ENCODE peak calls at places on chromosomes 16 and 17, in nine cellular contexts. A is ovary, Q is stomach, I is uterus, L is endothelial cell of umbilical vein, P is gastrocnemius medialis, R is A549, F is body of pancreas, X is Peyer's patch. G is an unnamed sample.

GRCh38 chr16:26058326-26058725 is 366.6 kb downstream of the HS3ST4 start:
- DNase-seq in L (no peak), I (no peak), A (no peak), R (no peak), P (no peak), Q (no peak), F (no peak), X (no peak), G (no peak)

GRCh38 chr16:89189358-89190025 is 10.8 kb downstream of the SLC22A31 start:
- DNase-seq in R (no peak), F (no peak), A (no peak), Q (no peak), P (no peak), I (no peak), L (no peak), X (no peak), G (no peak)

GRCh38 chr16:10609410-10609774 is 29.0 kb upstream of the EMP2 start:
- DNase-seq in R (no peak), F (no peak), A (no peak), I (no peak), Q (no peak), P (no peak), X (no peak), L (no peak), G (no peak)

GRCh38 chr17:48850792-48851325 is 20.0 kb downstream of the CALCOCO2 start:
- DNase-seq in R (no peak), Q (no peak), A (no peak), L (no peak), X (no peak), F (no peak), P (no peak), I (no peak), G (no peak)

GRCh38 chr17:32518856-32519768 is 32.3 kb downstream of the CDK5R1 start:
- DNase-seq in F (peak; percentile 30), L (peak; percentile 49), R (no peak), I (no peak), P (peak; percentile 27), A (peak; percentile 44), X (peak; percentile 84), Q (peak; percentile 63), G (peak; percentile 86)

GRCh38 chr16:35102780-35103403 is 1643.5 kb downstream of the TP53TG3F start:
- DNase-seq in P (no peak), I (no peak), R (peak; percentile 9), Q (no peak), L (no peak), A (no peak), F (no peak), X (no peak), G (no peak)

GRCh38 chr17:37792787-37793186 is 47.9 kb upstream of the HNF1B start:
- DNase-seq in R (no peak), I (no peak), A (no peak), F (no peak), P (no peak), Q (no peak), L (peak; percentile 14), X (no peak), G (no peak)

GRCh38 chr16:66270333-66270927 is 96.1 kb upstream of the CDH5 start:
- DNase-seq in P (peak; percentile 25), I (peak; percentile 53), A (peak; percentile 92), Q (peak; percentile 68), L (peak; percentile 53), F (peak; percentile 51), X (peak; percentile 68), R (peak; percentile 73), G (no peak)

GRCh38 chr16:19524866-19525723 is 1.4 kb downstream of the CCP110 start:
- DNase-seq in R (no peak), I (no peak), L (peak; percentile 50), Q (no peak), F (no peak), P (no peak), X (no peak), A (no peak), G (no peak)

GRCh38 chr17:57009737-57010445 is 32.0 kb downstream of the SCPEP1 start:
- DNase-seq in P (peak; percentile 25), Q (peak; percentile 69), A (no peak), X (peak; percentile 88), R (peak; percentile 72), F (peak; percentile 61), I (no peak), L (peak; percentile 73), G (peak; percentile 90)

GRCh38 chr17:57006040-57006439 is 28.1 kb downstream of the SCPEP1 start:
- DNase-seq in X (no peak), Q (no peak), A (no peak), L (no peak), P (no peak), R (no peak), F (no peak), I (no peak), G (no peak)

GRCh38 chr17:57008958-57009357 is 31.0 kb downstream of the SCPEP1 start:
- DNase-seq in R (no peak), Q (no peak), I (no peak), L (no peak), P (no peak), X (no peak), F (no peak), A (no peak), G (no peak)

GRCh38 chr17:57011482-57012015 is 33.6 kb downstream of the SCPEP1 start:
- DNase-seq in F (no peak), X (no peak), Q (no peak), P (no peak), L (no peak), R (no peak), A (no peak), I (no peak), G (no peak)

GRCh38 chr17:57010495-57010894 is 32.6 kb downstream of the SCPEP1 start:
- DNase-seq in I (no peak), F (no peak), X (no peak), R (no peak), L (no peak), P (no peak), A (no peak), Q (no peak), G (no peak)
- TF ChIP-seq POLR2A in I (no peak), F (no peak), X (no peak), R (no peak), L (no peak), P (no peak), A (no peak), Q (no peak), G (no peak)

DNA sequence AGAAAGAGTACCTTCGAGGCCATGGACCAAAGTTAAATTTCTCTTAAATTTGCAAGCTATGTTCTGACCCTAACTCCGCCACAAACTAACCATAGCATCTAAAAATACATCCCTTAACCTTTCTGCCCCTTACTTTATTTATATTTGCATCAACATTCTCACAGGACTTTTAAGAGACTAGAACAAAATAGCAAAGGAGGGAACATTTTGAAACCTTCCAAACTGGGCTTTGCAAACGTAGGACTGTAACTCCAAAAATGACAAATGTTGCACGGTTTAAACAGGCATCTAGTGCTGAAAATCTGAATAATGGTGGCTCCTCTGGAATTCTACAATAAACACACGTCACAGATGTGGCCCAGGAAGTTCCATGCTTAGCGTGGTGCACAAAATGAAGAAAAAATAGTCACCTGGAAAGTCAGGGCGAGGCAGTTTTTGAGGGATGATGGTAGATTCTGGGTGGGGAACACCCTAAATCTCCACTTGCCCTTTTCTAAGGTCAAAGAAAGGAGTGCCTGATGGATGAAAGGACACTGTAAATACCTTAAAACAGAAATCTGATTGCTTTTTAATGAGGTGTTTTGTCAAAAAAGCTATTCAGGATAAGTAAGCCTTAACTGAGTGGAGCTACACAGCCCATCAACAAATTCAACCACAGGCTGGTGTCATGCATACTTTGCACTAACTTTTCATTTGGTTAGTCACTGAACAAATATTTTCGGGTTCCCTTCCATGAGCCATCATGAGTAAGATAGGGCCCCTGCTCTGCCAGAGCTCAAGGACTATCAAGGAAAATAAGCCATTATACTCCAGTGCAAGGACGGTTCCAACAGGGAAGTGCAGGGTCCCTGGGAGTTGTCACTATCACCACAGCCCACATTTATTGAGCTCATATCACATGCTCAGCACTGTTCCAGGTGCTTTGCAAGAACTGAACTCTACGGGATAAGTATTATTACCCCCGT is 21.2 kb downstream of the ARHGAP17 start:
- DNase-seq in X (peak; percentile 75), I (no peak), L (peak; percentile 74), A (no peak), R (peak; percentile 75), Q (no peak), P (no peak), F (no peak), G (no peak)
- H3K4me3 ChIP-seq in X (no peak overlapping the region), I (no peak overlapping the region), L (no peak overlapping the region), A (no peak overlapping the region), R (no peak overlapping the region), Q (no peak overlapping the region), P (no peak overlapping the region), F (no peak overlapping the region), G (no peak overlapping the region)

GRCh38 chr16:28537964-28538732 is 626 bp downstream of the NUPR1 start:
- DNase-seq in A (peak; percentile 52), P (no peak), Q (peak; percentile 30), R (no peak), I (peak; percentile 37), F (peak; percentile 32), X (no peak), L (no peak), G (no peak)

GRCh38 chr16:28537076-28537475 is 1.7 kb downstream of the NUPR1 start:
- DNase-seq in F (no peak), P (no peak), R (no peak), X (no peak), Q (no peak), L (no peak), A (no peak), I (no peak), G (peak; percentile 76)

GRCh38 chr16:28534542-28535373 is 4.0 kb downstream of the NUPR1 start:
- DNase-seq in X (peak; percentile 73), L (no peak), P (peak; percentile 94), R (no peak), F (peak; percentile 59), I (peak; percentile 61), A (no peak), Q (peak; percentile 47), G (peak; percentile 92)

GRCh38 chr16:28543072-28543471 is 4.3 kb upstream of the NUPR1 start:
- DNase-seq in A (no peak), X (peak; percentile 80), F (no peak), I (no peak), Q (peak; percentile 69), R (no peak), P (peak; percentile 62), L (no peak), G (peak; percentile 62)

GRCh38 chr16:28538733-28539596 is at the start of gene NUPR1:
- DNase-seq in I (peak; percentile 99), X (peak; percentile 89), L (peak; percentile 62), A (peak; percentile 96), R (peak; percentile 85), F (peak; percentile 96), P (peak; percentile 99), Q (peak; percentile 95), G (peak; percentile 99)
- TF ChIP-seq POLR2A in I (peak; percentile 91), X (no peak), L (no peak), A (peak; percentile 88), R (no peak), F (peak; percentile 86), P (peak; percentile 96), Q (no peak), G (peak; percentile 34)

DNA sequence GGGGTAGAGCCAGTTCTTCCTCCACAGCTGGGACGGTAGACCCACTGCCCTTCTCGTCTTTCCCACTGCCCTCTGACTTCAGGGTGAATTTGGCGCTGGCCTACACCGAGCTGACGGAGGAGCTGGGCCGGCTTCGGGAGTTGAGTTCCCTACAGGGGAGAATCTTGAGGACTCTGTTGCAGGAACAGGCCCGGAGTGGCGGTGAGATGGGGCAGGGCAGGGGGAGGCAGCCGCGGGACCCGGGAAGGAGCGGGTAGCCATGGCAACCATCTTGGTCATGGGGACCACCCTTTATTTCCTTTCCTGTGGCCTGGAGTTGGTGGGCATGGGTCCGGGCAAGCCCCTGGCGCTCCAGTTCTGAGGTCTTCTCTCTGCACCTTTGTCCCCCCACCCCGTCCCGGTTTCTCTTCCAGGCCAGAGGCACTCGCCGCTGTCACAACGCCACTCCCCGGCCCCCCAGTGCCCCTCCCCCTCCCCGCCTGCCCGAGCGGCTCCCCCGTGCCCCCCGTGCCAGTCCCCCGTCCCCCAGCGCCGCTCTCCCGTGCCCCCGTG is 14.4 kb downstream of the TBKBP1 start:
- DNase-seq in F (no peak), X (no peak), Q (no peak), P (no peak), A (no peak), I (no peak), L (no peak), R (no peak), G (no peak)
- H3K4me3 ChIP-seq in F (no peak overlapping the region), X (no peak overlapping the region), Q (peak overlapping the region; percentile 45), P (no peak overlapping the region), A (peak overlapping the region; percentile 25), I (peak overlapping the region; percentile 31), L (no peak overlapping the region), R (no peak overlapping the region), G (no peak overlapping the region)

G was measured in lower leg skin.